ENCODE peak calls at places on chromosome 17, in six cellular contexts. W is A549, G is SK-N-SH, P is fibroblast of lung, J is PC-3, T is uterus. B is an unnamed sample. For H3K4me1, the result is how much of the 10 kb centered on the place peaks cover.

GRCh38 chr17:62629556-62630364 is 2.3 kb downstream of the MRC2 start:
- DNase-seq in W (no peak), G (peak), P (no peak), J (no peak), T (no peak), B (no peak)

GRCh38 chr17:37483311-37484039 is 6.2 kb upstream of the DUSP14 start:
- DNase-seq in W (no peak), G (peak), P (peak), J (no peak), T (peak), B (no peak)

GRCh38 chr17:9212376-9213310 is 191.3 kb downstream of the NTN1 start:
- DNase-seq in W (no peak), G (no peak), P (no peak), J (no peak), T (no peak), B (no peak)

GRCh38 chr17:14953405-14953804 is 311.7 kb downstream of the PMP22 start:
- DNase-seq in W (no peak), G (no peak), P (no peak), J (no peak), T (no peak), B (no peak)

GRCh38 chr17:6701719-6702118 is 11.4 kb downstream of the SLC13A5 start:
- DNase-seq in W (peak), G (peak), P (no peak), J (peak), T (no peak), B (no peak)

GRCh38 chr17:72640415-72641165 is 451.9 kb downstream of the SLC39A11 start:
- DNase-seq in W (no peak), G (no peak), P (no peak), J (peak), T (no peak), B (no peak)

GRCh38 chr17:7887038-7887481 is 1.5 kb upstream of the CHD3 start:
- DNase-seq in W (no peak), G (no peak), P (no peak), J (no peak), T (no peak), B (no peak)

GRCh38 chr17:41689497-41690299 is 1.0 kb downstream of the EIF1 start:
- DNase-seq in W (no peak), G (peak), P (peak), J (peak), T (peak), B (no peak)

GRCh38 chr17:31627960-31628359 is 231.1 kb downstream of the COPRS start:
- DNase-seq in W (no peak), G (no peak), P (peak), J (peak), T (no peak), B (no peak)

GRCh38 chr17:2954898-2955445 is 108.4 kb downstream of the OR1D5 start:
- DNase-seq in W (peak), G (no peak), P (peak), J (peak), T (no peak), B (no peak)

GRCh38 chr17:51119415-51120356 is 982 bp downstream of the SPAG9 start:
- DNase-seq in W (peak), G (peak), P (peak), J (peak), T (peak), B (peak)

GRCh38 chr17:70394430-70394829 is 225.1 kb downstream of the KCNJ2 start:
- DNase-seq in W (no peak), G (peak), P (no peak), J (no peak), T (no peak), B (no peak)

GRCh38 chr17:50059759-50060273 is 3.9 kb downstream of the ITGA3 start:
- DNase-seq in W (no peak), G (no peak), P (peak), J (peak), T (no peak), B (no peak)

GRCh38 chr17:50056217-50056960 is 479 bp downstream of the ITGA3 start:
- DNase-seq in W (no peak), G (peak), P (peak), J (peak), T (peak), B (peak)

GRCh38 chr17:65278050-65278819 is 141.1 kb downstream of the RGS9 start:
- DNase-seq in W (peak), G (peak), P (peak), J (peak), T (no peak), B (no peak)

GRCh38 chr17:61492759-61493526 is 40.7 kb downstream of the TBX4 start:
- DNase-seq in W (no peak), G (no peak), P (peak), J (no peak), T (no peak), B (no peak)

GRCh38 chr17:48760411-48760810 is 31.9 kb upstream of the HOXB13 start:
- DNase-seq in W (no peak), G (no peak), P (no peak), J (peak), T (no peak), B (no peak)

GRCh38 chr17:6941989-6942388 is 53.9 kb upstream of the ALOX12 start:
- DNase-seq in W (no peak), G (no peak), P (no peak), J (no peak), T (no peak), B (no peak)

GRCh38 chr17:36221187-36221586 is 10.3 kb downstream of the CCL4L2 start:
- DNase-seq in W (no peak), G (no peak), P (no peak), J (no peak), T (no peak), B (no peak)

GRCh38 chr17:56808503-56808902 is 25.2 kb downstream of the C17orf67 start:
- DNase-seq in W (no peak), G (no peak), P (no peak), J (no peak), T (no peak), B (no peak)

GRCh38 chr17:4945944-4946280 is 2.4 kb downstream of the PFN1 start:
- DNase-seq in W (no peak), G (no peak), P (no peak), J (no peak), T (no peak), B (no peak)

GRCh38 chr17:35372846-35373531 is 432 bp downstream of the SLFN11 start:
- DNase-seq in W (peak), G (peak), P (no peak), J (peak), T (no peak), B (no peak)

GRCh38 chr17:28433696-28434095 is 27.7 kb upstream of the SLC46A1 start:
- DNase-seq in W (no peak), G (no peak), P (no peak), J (no peak), T (no peak), B (no peak)

GRCh38 chr17:50018909-50019308 is 23.9 kb upstream of the DLX3 start:
- DNase-seq in W (no peak), G (no peak), P (peak), J (no peak), T (no peak), B (no peak)

GRCh38 chr17:8116779-8117178 is 1.5 kb downstream of the ALOXE3 start:
- DNase-seq in W (no peak), G (no peak), P (no peak), J (no peak), T (no peak), B (no peak)

GRCh38 chr17:73459980-73460379 is 148.2 kb upstream of the CDC42EP4 start:
- DNase-seq in W (no peak), G (no peak), P (no peak), J (no peak), T (no peak), B (no peak)

GRCh38 chr17:50687200-50688066 is 20.3 kb downstream of the ANKRD40 start:
- DNase-seq in W (no peak), G (peak), P (peak), J (no peak), T (peak), B (peak)

GRCh38 chr17:50841949-50842354 is 6.6 kb downstream of the WFIKKN2 start:
- DNase-seq in W (peak), G (peak), P (peak), J (peak), T (peak), B (peak)

GRCh38 chr17:75901727-75902126 is 3.0 kb downstream of the MRPL38 start:
- DNase-seq in W (no peak), G (no peak), P (no peak), J (no peak), T (no peak), B (no peak)

GRCh38 chr17:6212766-6213165 is 142.6 kb downstream of the WSCD1 start:
- DNase-seq in W (no peak), G (no peak), P (no peak), J (no peak), T (no peak), B (no peak)

DNA sequence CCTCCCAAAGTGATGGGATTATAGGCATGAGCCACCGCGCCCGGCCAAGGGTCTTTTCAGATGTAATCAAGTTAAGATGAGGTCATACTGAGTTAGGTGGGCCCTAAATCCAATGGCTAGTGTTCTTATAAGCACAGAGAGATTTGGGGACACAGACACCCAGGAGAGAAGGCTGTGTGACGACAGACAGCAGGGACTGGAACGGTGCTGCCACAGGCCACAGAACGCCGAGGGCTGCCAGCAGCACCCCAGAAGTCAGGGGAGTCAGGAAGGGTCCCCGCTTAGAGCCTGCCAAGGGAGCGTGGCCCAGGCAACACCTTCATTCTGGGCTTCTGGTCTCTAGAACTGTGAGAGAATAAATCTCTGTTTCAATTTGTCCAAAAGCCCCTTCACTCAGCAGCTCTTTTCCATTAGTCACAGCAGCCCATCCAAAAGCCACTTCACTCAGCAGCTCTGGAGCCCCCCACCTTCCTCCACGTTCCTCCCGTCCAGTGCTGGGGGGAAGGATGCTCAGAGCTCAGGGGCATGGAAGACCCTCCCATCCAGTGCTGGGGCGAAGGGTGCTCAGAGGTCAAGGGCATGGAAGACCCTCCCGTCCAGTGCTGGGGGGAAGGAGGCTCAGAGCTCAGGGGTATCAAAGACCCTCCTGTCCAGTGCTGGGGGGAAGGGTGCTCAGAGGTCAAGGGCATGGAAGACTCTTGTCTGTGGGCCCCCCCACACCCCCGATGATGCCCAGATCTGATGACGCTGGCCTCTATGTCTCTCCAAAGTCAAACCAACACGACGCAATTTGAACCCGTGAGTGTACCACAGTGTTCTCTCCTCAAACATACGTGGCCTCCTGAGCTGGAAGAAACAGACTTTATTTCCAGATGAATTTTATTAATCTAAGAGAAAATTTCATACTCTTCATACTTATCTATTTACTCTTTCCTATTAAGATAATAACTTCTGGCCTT is 11.9 kb downstream of the RAB40B start:
- DNase-seq in W (no peak), G (no peak), P (no peak), J (no peak), T (no peak), B (peak)
- H3K27ac ChIP-seq in W (peak), G (no peak), P (no peak), J (no peak), T (no peak), B (peak)

GRCh38 chr17:1455748-1456599 is at the start of gene CRK:
- DNase-seq in W (peak), G (peak), P (peak), J (peak), T (peak), B (peak)

GRCh38 chr17:1449412-1449967 is 6.5 kb downstream of the CRK start:
- DNase-seq in W (no peak), G (no peak), P (no peak), J (no peak), T (no peak), B (no peak)

GRCh38 chr17:1454541-1454940 is 1.5 kb downstream of the CRK start:
- DNase-seq in W (no peak), G (no peak), P (no peak), J (no peak), T (no peak), B (no peak)

GRCh38 chr17:1455291-1455747 is 713 bp downstream of the CRK start:
- DNase-seq in W (peak), G (peak), P (peak), J (peak), T (peak), B (peak)

GRCh38 chr17:1452836-1453235 is 3.2 kb downstream of the CRK start:
- DNase-seq in W (no peak), G (no peak), P (no peak), J (no peak), T (no peak), B (no peak)
- H3K4me1 ChIP-seq in W (under half), G (under half), P (under half), J (under half), T (under half), B (under half)

DNA sequence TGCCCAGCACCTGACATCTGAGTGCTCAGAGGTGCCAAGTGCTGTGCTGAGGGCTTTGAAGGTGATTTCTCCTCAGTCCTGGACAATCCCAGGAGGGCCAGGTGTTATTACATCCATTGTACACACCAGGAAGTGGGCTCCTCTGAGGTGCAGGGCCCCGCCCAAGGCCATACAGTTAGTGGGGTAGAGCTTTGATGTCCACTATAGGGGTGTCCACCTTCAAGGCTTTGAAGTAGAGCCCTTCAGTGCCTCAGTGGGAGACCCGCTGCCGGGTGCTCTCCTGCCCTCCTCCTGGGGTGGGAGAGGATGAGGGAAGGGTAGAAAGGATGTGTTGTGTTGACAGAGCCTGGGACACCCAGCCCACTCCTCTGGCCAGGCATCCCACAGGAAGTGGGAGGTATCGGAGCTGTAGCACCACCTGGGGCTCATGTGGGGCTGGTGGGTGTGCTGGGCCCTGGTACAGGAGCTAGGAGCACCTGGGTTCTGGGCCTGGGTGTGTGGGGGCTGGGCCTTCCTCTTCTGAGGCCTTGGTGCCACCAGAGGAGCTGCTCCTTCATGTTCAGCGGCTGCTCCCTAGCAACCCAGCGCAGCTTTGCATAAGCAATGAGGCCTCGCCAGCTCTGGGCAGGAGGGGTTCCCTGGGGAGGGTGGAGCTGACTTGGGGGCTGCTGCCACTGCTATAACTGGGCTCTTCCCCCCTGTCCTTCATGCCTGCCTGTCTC is 7.4 kb downstream of the LASP1 start:
- DNase-seq in W (no peak), G (no peak), P (no peak), J (no peak), T (no peak), B (no peak)
- H3K27ac ChIP-seq in W (peak), G (peak), P (peak), J (no peak), T (peak), B (no peak)

GRCh38 chr17:77436058-77436442 is 295.3 kb downstream of the SEC14L1 start:
- DNase-seq in W (no peak), G (peak), P (peak), J (no peak), T (no peak), B (peak)
- H3K4me1 ChIP-seq in W (under half), G (half or more), P (half or more), J (under half), T (under half), B (half or more)

GRCh38 chr17:16939606-16940115 is 32.3 kb downstream of the TNFRSF13B start:
- DNase-seq in W (no peak), G (no peak), P (no peak), J (no peak), T (no peak), B (no peak)

GRCh38 chr17:16939271-16939576 is 32.7 kb downstream of the TNFRSF13B start:
- DNase-seq in W (no peak), G (no peak), P (no peak), J (no peak), T (no peak), B (no peak)

GRCh38 chr17:16938031-16938430 is 33.9 kb downstream of the TNFRSF13B start:
- DNase-seq in W (no peak), G (no peak), P (no peak), J (no peak), T (no peak), B (no peak)

GRCh38 chr17:16937431-16937830 is 34.5 kb downstream of the TNFRSF13B start:
- DNase-seq in W (no peak), G (no peak), P (no peak), J (no peak), T (no peak), B (no peak)

GRCh38 chr17:16938496-16939270 is 33.2 kb downstream of the TNFRSF13B start:
- DNase-seq in W (no peak), G (no peak), P (no peak), J (no peak), T (no peak), B (no peak)
- H3K27ac ChIP-seq in W (no peak), G (no peak), P (no peak), J (no peak), T (no peak), B (no peak)

GRCh38 chr17:79989106-79989835 is 46.4 kb downstream of the TBC1D16 start:
- DNase-seq in W (no peak), G (no peak), P (no peak), J (no peak), T (no peak), B (no peak)

GRCh38 chr17:79986441-79987186 is 49.1 kb downstream of the TBC1D16 start:
- DNase-seq in W (no peak), G (peak), P (peak), J (no peak), T (peak), B (no peak)

GRCh38 chr17:79988163-79988971 is 47.3 kb downstream of the TBC1D16 start:
- DNase-seq in W (peak), G (no peak), P (peak), J (peak), T (peak), B (peak)

GRCh38 chr17:79987187-79987889 is 48.3 kb downstream of the TBC1D16 start:
- DNase-seq in W (no peak), G (no peak), P (peak), J (peak), T (no peak), B (no peak)

DNA sequence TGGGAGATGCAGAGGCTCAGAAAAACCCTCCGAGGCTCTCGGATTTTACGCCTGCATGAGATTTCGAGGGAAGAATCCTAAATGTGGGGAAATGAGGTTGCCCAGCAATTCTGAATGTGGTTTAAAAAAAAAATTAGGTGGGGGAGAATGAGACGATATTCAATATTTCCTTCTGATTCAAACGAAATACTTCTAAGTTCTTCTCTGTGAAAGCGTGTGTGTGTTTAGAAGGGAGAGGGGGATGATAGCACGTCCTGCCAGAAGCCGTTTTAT is 47.8 kb downstream of the TBC1D16 start:
- DNase-seq in W (no peak), G (no peak), P (no peak), J (no peak), T (no peak), B (no peak)
- H3K4me1 ChIP-seq in W (half or more), G (half or more), P (under half), J (under half), T (under half), B (under half)

DNA sequence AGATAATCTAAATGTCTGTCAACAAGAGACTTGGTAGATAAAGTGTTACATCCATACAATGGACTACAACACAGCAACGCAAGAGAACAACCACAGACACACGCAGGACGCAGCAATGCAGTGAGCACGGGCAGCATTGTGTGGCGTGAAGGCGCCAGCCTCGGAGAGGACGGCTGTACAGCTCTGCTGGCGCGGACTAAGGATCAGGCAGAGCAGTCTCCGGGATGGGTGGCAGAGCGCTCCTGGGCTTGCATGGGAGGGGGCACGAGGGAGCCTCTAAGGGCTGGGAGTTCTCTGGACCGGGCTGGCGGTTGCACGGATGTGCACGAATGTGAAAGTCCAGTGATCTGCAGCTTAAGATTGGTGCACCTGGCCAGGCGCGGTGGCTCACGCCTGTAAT is 34.5 kb downstream of the ACTG1 start:
- DNase-seq in W (no peak), G (no peak), P (no peak), J (no peak), T (no peak), B (no peak)
- H3K27ac ChIP-seq in W (no peak), G (no peak), P (no peak), J (no peak), T (no peak), B (no peak)

DNA sequence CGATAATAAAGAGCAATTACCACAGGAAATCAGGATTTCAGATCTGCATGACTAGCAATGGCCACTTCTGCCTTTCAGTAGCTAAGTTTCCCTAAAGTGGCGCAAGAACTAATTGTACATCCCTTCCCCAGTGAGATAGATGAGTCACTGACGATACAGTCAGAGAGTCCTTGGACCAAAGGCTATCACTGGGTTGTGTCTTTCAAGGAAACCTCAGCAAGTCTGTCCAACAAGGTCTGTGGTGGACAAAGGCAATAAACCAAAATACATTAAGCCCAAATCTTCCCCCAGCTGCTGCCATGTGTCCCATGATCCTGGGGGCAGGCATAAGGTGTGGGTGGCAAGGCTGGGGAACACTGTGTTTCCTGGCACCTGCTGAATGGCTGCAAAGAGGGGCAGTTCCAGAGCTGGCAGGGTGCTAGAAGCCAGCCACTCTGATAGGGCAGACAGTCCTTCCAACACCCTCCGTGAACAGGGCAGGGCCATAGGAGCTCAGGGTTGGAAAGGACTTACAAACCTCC is 20.5 kb upstream of the MTMR4 start:
- DNase-seq in W (peak), G (no peak), P (peak), J (peak), T (no peak), B (no peak)
- H3K4me1 ChIP-seq in W (under half), G (under half), P (under half), J (under half), T (under half), B (under half)